ENCODE peak calls at places on chromosome 9, in five cellular contexts. M is mammary epithelial cell; V is CD8-positive, alpha-beta memory T cell; Q is HCT116; H is cardiac muscle cell. D is an unnamed sample.

GRCh38 chr9:15277400-15278137 is 29.4 kb downstream of the TTC39B start:
- DNase-seq in M (peak), V (no peak), Q (peak), H (peak), D (peak)

GRCh38 chr9:29214702-29215248 is 1641.5 kb upstream of the C9orf72 start:
- DNase-seq in M (peak), V (no peak), Q (no peak), H (no peak), D (no peak)

GRCh38 chr9:114394523-114395193 is 6.9 kb upstream of the AKNA start:
- DNase-seq in M (no peak), V (no peak), Q (no peak), H (peak), D (no peak)

GRCh38 chr9:93093449-93094293 is 2.3 kb upstream of the CARD19 start:
- DNase-seq in M (no peak), V (no peak), Q (no peak), H (no peak), D (peak)

GRCh38 chr9:8262625-8263622 is 463.3 kb upstream of the DMAC1 start:
- DNase-seq in M (no peak), V (no peak), Q (no peak), H (no peak), D (no peak)

GRCh38 chr9:2673161-2673560 is 44.1 kb upstream of the KCNV2 start:
- DNase-seq in M (no peak), V (no peak), Q (no peak), H (no peak), D (no peak)

GRCh38 chr9:97474373-97474925 is 27.0 kb upstream of the TMOD1 start:
- DNase-seq in M (no peak), V (no peak), Q (no peak), H (no peak), D (no peak)

GRCh38 chr9:90198956-90199355 is 443.7 kb downstream of the DIRAS2 start:
- DNase-seq in M (no peak), V (no peak), Q (no peak), H (no peak), D (no peak)

GRCh38 chr9:133359420-133360175 is 3.2 kb downstream of the SURF2 start:
- DNase-seq in M (no peak), V (no peak), Q (no peak), H (no peak), D (no peak)

GRCh38 chr9:113590389-113590788 is 126.9 kb downstream of the RGS3 start:
- DNase-seq in M (no peak), V (no peak), Q (no peak), H (no peak), D (no peak)

GRCh38 chr9:4741365-4742031 is 496 bp upstream of the AK3 start:
- DNase-seq in M (peak), V (no peak), Q (no peak), H (peak), D (peak)

GRCh38 chr9:27384262-27385014 is 87.5 kb upstream of the EQTN start:
- DNase-seq in M (no peak), V (no peak), Q (no peak), H (no peak), D (peak)

GRCh38 chr9:570187-570586 is 271.3 kb upstream of the DMRT1 start:
- DNase-seq in M (no peak), V (no peak), Q (no peak), H (no peak), D (peak)

GRCh38 chr9:89996106-89996505 is 391.3 kb downstream of the GADD45G start:
- DNase-seq in M (no peak), V (no peak), Q (no peak), H (no peak), D (no peak)

GRCh38 chr9:133683494-133684460 is 47.6 kb downstream of the DBH start:
- DNase-seq in M (no peak), V (peak), Q (no peak), H (peak), D (peak)

GRCh38 chr9:83285836-83286235 is 222.9 kb upstream of the RASEF start:
- DNase-seq in M (no peak), V (no peak), Q (no peak), H (no peak), D (no peak)

GRCh38 chr9:133505901-133506652 is 18.7 kb downstream of the MYMK start:
- DNase-seq in M (no peak), V (no peak), Q (no peak), H (peak), D (no peak)

GRCh38 chr9:75378036-75378435 is 289.7 kb downstream of the OSTF1 start:
- DNase-seq in M (no peak), V (no peak), Q (no peak), H (no peak), D (no peak)

GRCh38 chr9:122383992-122384461 is 13.2 kb downstream of the PTGS1 start:
- DNase-seq in M (peak), V (no peak), Q (no peak), H (peak), D (no peak)

GRCh38 chr9:106481003-106481614 is 381.9 kb upstream of the ZNF462 start:
- DNase-seq in M (no peak), V (no peak), Q (no peak), H (peak), D (no peak)

GRCh38 chr9:105295986-105296385 is 51.5 kb downstream of the SLC44A1 start:
- DNase-seq in M (no peak), V (no peak), Q (no peak), H (peak), D (no peak)

DNA sequence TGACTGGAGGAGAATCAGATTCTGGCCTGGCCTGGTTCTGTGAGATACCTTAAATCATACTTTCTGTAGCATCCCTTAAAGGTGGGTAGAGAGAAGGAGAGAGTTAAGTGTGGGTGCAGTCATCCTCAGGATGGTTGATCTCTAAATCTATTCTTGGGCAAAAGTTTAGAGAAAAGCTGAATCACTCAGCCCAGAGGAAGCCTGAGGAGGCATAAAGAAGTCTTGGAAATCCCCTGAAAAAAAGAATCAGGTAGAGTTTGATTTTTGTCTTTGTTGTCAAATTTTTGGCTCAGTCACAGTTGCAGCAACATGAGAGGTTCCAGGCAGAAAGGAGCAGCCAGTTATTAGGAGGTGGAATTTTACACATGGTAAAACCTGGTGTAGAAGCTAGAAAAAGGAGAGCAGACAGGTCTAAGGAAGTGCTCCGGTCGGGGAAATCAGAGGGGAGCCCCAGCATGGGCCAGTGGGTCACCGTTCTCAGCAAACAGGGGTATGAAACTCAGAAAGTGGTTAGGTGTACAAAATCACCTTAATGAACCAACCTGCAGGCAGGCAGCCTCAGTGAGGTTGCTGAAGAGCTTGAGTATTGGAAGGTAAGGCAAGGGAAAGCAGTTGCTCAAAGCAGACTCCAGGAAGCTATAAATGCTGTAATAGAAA is 116.2 kb upstream of the CNTLN start:
- DNase-seq in M (peak), V (no peak), Q (no peak), H (no peak), D (no peak)
- H3K27ac ChIP-seq in M (no peak), V (no peak), Q (no peak), H (no peak), D (no peak)

GRCh38 chr9:98908897-98909634 is 34.6 kb upstream of the COL15A1 start:
- DNase-seq in M (no peak), V (no peak), Q (no peak), H (peak), D (no peak)
- H3K27ac ChIP-seq in M (no peak), V (no peak), Q (no peak), H (no peak), D (no peak)

GRCh38 chr9:135906291-135907005 is 898 bp downstream of the CAMSAP1 start:
- DNase-seq in M (peak), V (peak), Q (no peak), H (peak), D (peak)
- H3K27ac ChIP-seq in M (peak), V (peak), Q (peak), H (no peak), D (peak)

GRCh38 chr9:84940294-84940693 is 270.8 kb downstream of the NTRK2 start:
- DNase-seq in M (peak), V (no peak), Q (no peak), H (no peak), D (no peak)

GRCh38 chr9:84939766-84940165 is 270.2 kb downstream of the NTRK2 start:
- DNase-seq in M (peak), V (no peak), Q (no peak), H (no peak), D (no peak)

GRCh38 chr9:84932915-84933527 is 263.5 kb downstream of the NTRK2 start:
- DNase-seq in M (peak), V (no peak), Q (no peak), H (peak), D (no peak)

GRCh38 chr9:84935528-84936117 is 266.1 kb downstream of the NTRK2 start:
- DNase-seq in M (no peak), V (no peak), Q (no peak), H (no peak), D (no peak)

DNA sequence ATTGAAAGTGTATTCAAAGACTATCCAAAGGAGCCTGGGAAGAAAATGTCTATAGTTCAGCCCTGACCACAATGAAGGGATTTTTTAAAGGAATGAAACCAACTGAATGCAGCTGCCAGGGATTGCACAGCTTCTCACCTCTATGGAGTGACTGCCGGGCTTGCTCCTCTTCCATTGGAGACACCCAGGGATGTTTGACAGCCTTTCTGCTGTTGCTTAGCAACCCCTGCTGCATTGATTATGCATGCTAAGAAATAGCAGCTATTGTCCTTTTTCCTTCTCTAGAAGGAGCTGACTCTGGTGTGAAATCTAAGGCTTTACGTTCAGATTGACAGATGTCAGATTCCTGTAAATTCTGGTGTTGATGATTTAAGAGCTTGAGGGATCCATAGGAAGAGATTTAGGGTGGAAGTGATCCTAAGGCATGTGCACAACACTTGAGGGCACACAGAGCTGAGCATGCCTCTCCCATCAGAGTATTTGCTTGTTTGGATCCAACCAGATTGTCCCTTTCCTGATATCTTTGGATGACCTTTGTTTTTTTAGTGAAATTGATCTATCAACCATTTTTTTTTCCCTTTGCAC is 267.6 kb downstream of the NTRK2 start:
- DNase-seq in M (no peak), V (no peak), Q (no peak), H (no peak), D (no peak)
- H3K27ac ChIP-seq in M (no peak), V (no peak), Q (no peak), H (no peak), D (no peak)

GRCh38 chr9:130150779-130151381 is 21.3 kb upstream of the NCS1 start:
- DNase-seq in M (peak), V (no peak), Q (peak), H (no peak), D (no peak)
- H3K27ac ChIP-seq in M (peak), V (no peak), Q (no peak), H (no peak), D (no peak)

D was measured in OCI-LY7.